ENCODE peak calls at places on chromosomes 2 and 18, in five cellular contexts. V, B, H, N and E are unnamed samples.

GRCh38 chr2:176818653-176819052 is 393.9 kb upstream of the HNRNPA3 start:
- DNase-seq in H (no peak), B (no peak), V (no peak), N (no peak), E (no peak)

GRCh38 chr2:230666885-230667712 is 45.5 kb upstream of the CAB39 start:
- DNase-seq in B (no peak), N (no peak), H (peak), V (peak), E (no peak)

GRCh38 chr2:162258686-162259085 is 15.4 kb upstream of the FAP start:
- DNase-seq in B (no peak), V (no peak), N (no peak), H (peak), E (no peak)

GRCh38 chr2:24881623-24882022 is 38.4 kb downstream of the ADCY3 start:
- DNase-seq in B (no peak), N (no peak), H (no peak), V (no peak), E (no peak)

GRCh38 chr2:165874445-165875039 is 79.0 kb downstream of the TTC21B start:
- DNase-seq in V (no peak), N (no peak), B (peak), H (peak), E (peak)

GRCh38 chr2:51368250-51368649 is 336.3 kb upstream of the NRXN1 start:
- DNase-seq in B (no peak), V (no peak), N (no peak), H (no peak), E (no peak)

GRCh38 chr18:76721207-76721996 is 101.0 kb upstream of the ZNF236 start:
- DNase-seq in N (no peak), H (no peak), B (no peak), V (no peak), E (no peak)

GRCh38 chr2:210553371-210553770 is 3.0 kb upstream of the CPS1 start:
- DNase-seq in V (no peak), B (no peak), N (no peak), H (peak), E (no peak)

GRCh38 chr18:75033516-75033915 is 175.4 kb downstream of the PTGR3 start:
- DNase-seq in H (no peak), V (no peak), B (no peak), N (no peak), E (no peak)

GRCh38 chr2:66495788-66496640 is 61.1 kb downstream of the MEIS1 start:
- DNase-seq in H (peak), N (peak), B (no peak), V (peak), E (no peak)

GRCh38 chr2:197358927-197359326 is 48.3 kb upstream of the ANKRD44 start:
- DNase-seq in V (no peak), N (no peak), H (no peak), B (no peak), E (no peak)

GRCh38 chr2:98460573-98461560 is 16.2 kb downstream of the INPP4A start:
- DNase-seq in N (peak), H (no peak), V (no peak), B (peak), E (no peak)

GRCh38 chr2:11540148-11540995 is 6.5 kb downstream of the GREB1 start:
- DNase-seq in B (no peak), V (no peak), N (no peak), H (no peak), E (peak)

GRCh38 chr2:168851674-168852320 is 38.4 kb downstream of the SPC25 start:
- DNase-seq in B (no peak), V (no peak), H (peak), N (peak), E (no peak)

GRCh38 chr18:75926811-75927210 is 499.3 kb upstream of the SMIM21 start:
- DNase-seq in V (no peak), N (no peak), H (no peak), B (no peak), E (no peak)

GRCh38 chr2:145095641-145096435 is 575.9 kb upstream of the ZEB2 start:
- DNase-seq in H (peak), N (no peak), B (no peak), V (no peak), E (no peak)

GRCh38 chr2:119338826-119339561 is 27.6 kb downstream of the C2orf76 start:
- DNase-seq in B (no peak), N (no peak), V (no peak), H (no peak), E (no peak)

GRCh38 chr18:35581555-35582309 is at the start of gene GALNT1:
- DNase-seq in V (peak), B (peak), H (peak), N (peak), E (no peak)

GRCh38 chr2:174184504-174184903 is 63.8 kb downstream of the OLA1 start:
- DNase-seq in V (no peak), H (no peak), B (no peak), N (no peak), E (no peak)

GRCh38 chr2:174181368-174181767 is 67.0 kb downstream of the OLA1 start:
- DNase-seq in N (no peak), B (no peak), H (no peak), V (no peak), E (no peak)

GRCh38 chr2:174183076-174183475 is 65.3 kb downstream of the OLA1 start:
- DNase-seq in B (no peak), V (no peak), H (no peak), N (no peak), E (no peak)

GRCh38 chr2:174180165-174180724 is 68.1 kb downstream of the OLA1 start:
- DNase-seq in N (no peak), H (peak), V (no peak), B (no peak), E (no peak)

GRCh38 chr2:174180837-174181236 is 67.5 kb downstream of the OLA1 start:
- DNase-seq in V (no peak), N (no peak), H (no peak), B (no peak), E (no peak)
- H3K27ac ChIP-seq in V (no peak), N (no peak), H (no peak), B (no peak), E (no peak)

GRCh38 chr18:40110455-40110854 is 1844.6 kb upstream of the PIK3C3 start:
- DNase-seq in N (no peak), B (no peak), H (no peak), V (no peak), E (no peak)

GRCh38 chr18:40109251-40110049 is 1845.6 kb upstream of the PIK3C3 start:
- DNase-seq in B (no peak), H (peak), V (no peak), N (no peak), E (no peak)
- H3K27ac ChIP-seq in B (no peak), H (no peak), V (no peak), N (no peak), E (no peak)

GRCh38 chr2:203532957-203533695 is 2.0 kb downstream of the RAPH1 start:
- DNase-seq in B (no peak), N (no peak), H (peak), V (no peak), E (peak)

GRCh38 chr2:203533696-203534471 is 1.2 kb downstream of the RAPH1 start:
- DNase-seq in N (no peak), H (peak), V (no peak), B (no peak), E (no peak)

GRCh38 chr2:203535078-203535783 is at the start of gene RAPH1:
- DNase-seq in V (peak), N (peak), H (peak), B (no peak), E (peak)

GRCh38 chr2:203534486-203535077 is 519 bp downstream of the RAPH1 start:
- DNase-seq in N (no peak), H (peak), B (no peak), V (no peak), E (no peak)

GRCh38 chr2:203535784-203536590 is 886 bp upstream of the RAPH1 start:
- DNase-seq in H (peak), V (no peak), B (no peak), N (no peak), E (no peak)
- H3K27ac ChIP-seq in H (peak), V (peak), B (no peak), N (peak), E (no peak)

DNA sequence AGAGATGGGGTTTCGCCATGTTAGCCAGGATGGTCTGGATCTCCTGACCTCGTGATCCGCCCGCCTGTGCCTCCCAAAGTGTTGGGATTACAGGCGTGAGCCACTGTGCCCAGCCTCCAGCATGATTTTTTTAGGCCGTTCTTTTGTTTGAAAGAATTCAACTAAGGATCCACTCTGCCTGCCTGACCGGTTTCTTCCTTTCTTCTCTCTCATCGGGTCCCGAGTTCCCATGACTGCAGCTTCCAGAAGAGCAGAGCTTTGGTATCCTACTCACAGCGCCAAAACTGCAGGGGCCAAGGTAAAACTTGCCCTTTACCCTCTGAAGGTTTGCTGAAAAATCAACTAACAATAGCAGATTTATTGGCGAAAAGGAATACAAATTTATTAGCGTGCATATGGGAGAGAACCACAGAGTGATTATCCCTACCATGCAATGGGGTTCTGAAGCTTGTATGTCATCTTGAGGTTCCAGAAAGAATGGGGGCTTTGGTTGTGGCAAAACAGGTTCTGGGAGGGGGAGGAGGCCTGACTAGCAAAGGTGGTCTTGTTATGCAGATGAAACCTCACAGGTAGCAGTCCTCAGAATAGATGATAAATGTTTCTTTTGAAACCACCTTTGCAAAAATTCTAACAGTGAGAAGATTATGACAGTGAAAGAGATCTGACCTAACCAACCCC is 87.0 kb upstream of the MSH6 start:
- DNase-seq in N (no peak), V (no peak), B (peak), H (no peak), E (no peak)
- H3K27ac ChIP-seq in N (no peak), V (no peak), B (peak), H (no peak), E (no peak)

GRCh38 chr2:241860184-241861078 is 1.7 kb upstream of the PDCD1 start:
- DNase-seq in N (peak), B (no peak), H (no peak), V (peak), E (no peak)
- H3K27ac ChIP-seq in N (no peak), B (no peak), H (no peak), V (peak), E (peak)

GRCh38 chr2:191322838-191323506 is 77.8 kb downstream of the MYO1B start:
- DNase-seq in H (no peak), V (no peak), N (no peak), B (no peak), E (no peak)

GRCh38 chr2:191318729-191319078 is 73.5 kb downstream of the MYO1B start:
- DNase-seq in N (no peak), V (no peak), B (no peak), H (peak), E (no peak)

GRCh38 chr2:191319181-191319580 is 74.0 kb downstream of the MYO1B start:
- DNase-seq in N (no peak), B (no peak), V (no peak), H (peak), E (no peak)

GRCh38 chr2:191320881-191321280 is 75.7 kb downstream of the MYO1B start:
- DNase-seq in B (no peak), V (no peak), H (peak), N (no peak), E (no peak)

GRCh38 chr2:191321861-191322662 is 76.9 kb downstream of the MYO1B start:
- DNase-seq in N (no peak), V (no peak), H (peak), B (no peak), E (no peak)
- H3K27ac ChIP-seq in N (no peak), V (no peak), H (peak), B (no peak), E (no peak)

GRCh38 chr2:239717706-239718105 is 307.4 kb downstream of the NDUFA10 start:
- DNase-seq in V (no peak), B (no peak), N (peak), H (no peak), E (no peak)

GRCh38 chr2:239715606-239716005 is 309.5 kb downstream of the NDUFA10 start:
- DNase-seq in B (no peak), H (no peak), V (no peak), N (no peak), E (no peak)

GRCh38 chr2:239717319-239717675 is 307.8 kb downstream of the NDUFA10 start:
- DNase-seq in B (no peak), H (no peak), V (no peak), N (no peak), E (no peak)

GRCh38 chr2:239716009-239716408 is 309.1 kb downstream of the NDUFA10 start:
- DNase-seq in B (no peak), V (no peak), H (no peak), N (no peak), E (no peak)

DNA sequence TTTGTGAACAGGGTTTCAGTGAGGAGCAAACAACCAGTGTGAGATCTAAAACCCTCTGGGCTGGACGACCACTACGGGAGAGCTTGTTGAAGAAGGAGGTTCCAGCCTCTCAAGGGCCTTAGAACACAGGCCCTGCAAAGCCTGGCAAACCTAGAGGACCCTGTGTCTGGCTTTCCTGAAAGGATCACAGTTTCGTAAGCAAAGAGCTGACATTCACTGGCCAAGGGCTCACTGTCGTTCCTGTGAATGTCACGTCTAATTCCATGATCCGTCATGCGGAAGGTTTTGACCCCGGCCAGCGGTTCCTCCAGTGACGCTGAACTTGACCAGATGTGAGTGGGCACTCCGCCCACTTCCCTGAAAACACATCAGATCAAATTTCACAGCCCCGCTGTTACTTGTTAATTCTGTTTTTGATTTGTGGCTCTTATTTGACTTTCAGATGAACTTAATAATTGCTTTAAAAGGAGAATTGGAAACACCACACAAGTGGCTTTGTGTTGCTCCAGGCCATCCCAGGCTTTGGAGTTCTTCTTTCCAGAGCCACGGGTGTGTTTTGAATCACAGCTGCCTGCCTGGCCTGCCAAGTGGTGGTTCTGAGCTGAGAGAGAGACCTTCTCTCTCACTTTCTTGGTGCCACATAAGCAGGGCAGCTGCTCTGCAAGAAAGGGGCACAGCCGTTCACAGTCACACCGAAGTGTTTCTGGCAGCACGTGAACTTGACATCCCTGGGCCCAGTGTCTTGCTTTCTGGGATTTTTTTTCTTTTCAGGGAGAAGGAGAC is 308.4 kb downstream of the NDUFA10 start:
- DNase-seq in N (peak), B (no peak), V (peak), H (no peak), E (peak)
- H3K27ac ChIP-seq in N (no peak), B (no peak), V (no peak), H (no peak), E (no peak)